ENCODE peak calls at places on chromosomes 6 and 20, in eight cellular contexts. T is IMR-90; J is CD8-positive, alpha-beta T cell; B is Peyer's patch; W is mammary epithelial cell; E is RWPE2; C is foreskin fibroblast; X is tibial artery. Y is an unnamed sample.

GRCh38 chr20:32207211-32207625 is 325 bp downstream of the PLAGL2 start:
- DNase-seq in C (no peak), W (no peak), E (peak), T (no peak), J (no peak), B (no peak), X (no peak), Y (no peak)

GRCh38 chr20:60262967-60263603 is 304.9 kb downstream of the CDH26 start:
- DNase-seq in J (peak), W (peak), B (no peak), X (no peak), T (no peak), E (no peak), C (peak), Y (peak)

GRCh38 chr6:143970827-143971226 is 37.2 kb downstream of the PLAGL1 start:
- DNase-seq in J (no peak), T (no peak), X (no peak), B (no peak), E (no peak), W (no peak), C (peak), Y (peak)

GRCh38 chr6:32488085-32488484 is 42.0 kb downstream of the HLA-DRB5 start:
- DNase-seq in C (no peak), X (no peak), E (no peak), W (no peak), J (no peak), B (no peak), T (no peak), Y (no peak)

GRCh38 chr20:57530327-57530981 is 5.5 kb upstream of the CTCFL start:
- DNase-seq in E (no peak), B (no peak), X (peak), J (no peak), W (no peak), T (no peak), C (no peak), Y (no peak)

GRCh38 chr6:43481075-43481474 is 3.7 kb downstream of the TJAP1 start:
- DNase-seq in B (no peak), E (no peak), T (no peak), W (peak), J (no peak), X (no peak), C (peak), Y (no peak)

GRCh38 chr6:217048-217659 is 75.1 kb upstream of the DUSP22 start:
- DNase-seq in C (no peak), X (no peak), E (no peak), W (no peak), J (peak), B (peak), T (no peak), Y (no peak)

GRCh38 chr6:134020071-134020470 is 32.4 kb downstream of the SLC2A12 start:
- DNase-seq in T (no peak), C (no peak), X (no peak), B (no peak), W (no peak), J (no peak), E (no peak), Y (no peak)

GRCh38 chr6:22332216-22332615 is 35.4 kb upstream of the PRL start:
- DNase-seq in X (no peak), E (no peak), W (no peak), B (no peak), J (no peak), C (no peak), T (no peak), Y (no peak)

GRCh38 chr6:5389086-5389745 is 127.9 kb downstream of the FARS2 start:
- DNase-seq in E (no peak), C (peak), X (no peak), J (no peak), W (no peak), T (no peak), B (no peak), Y (peak)

GRCh38 chr6:20946037-20946436 is 411.8 kb downstream of the CDKAL1 start:
- DNase-seq in B (no peak), E (no peak), W (peak), T (peak), J (no peak), X (no peak), C (peak), Y (peak)

GRCh38 chr6:137697267-137697938 is 169.7 kb upstream of the TNFAIP3 start:
- DNase-seq in E (no peak), T (peak), W (peak), C (peak), J (no peak), B (no peak), X (no peak), Y (peak)

GRCh38 chr20:1130849-1131248 is 12.4 kb downstream of the PSMF1 start:
- DNase-seq in J (no peak), X (no peak), B (no peak), E (no peak), C (no peak), T (no peak), W (no peak), Y (no peak)

GRCh38 chr6:134741193-134741521 is 208.7 kb downstream of the ALDH8A1 start:
- DNase-seq in E (no peak), C (no peak), T (no peak), B (no peak), X (no peak), W (no peak), J (no peak), Y (no peak)

GRCh38 chr6:39980839-39981580 is 46.7 kb upstream of the MOCS1 start:
- DNase-seq in C (peak), X (no peak), B (no peak), E (no peak), J (no peak), W (peak), T (peak), Y (peak)

GRCh38 chr6:81624443-81624842 is 128.0 kb downstream of the TENT5A start:
- DNase-seq in T (peak), W (no peak), J (no peak), C (peak), X (no peak), E (no peak), B (no peak), Y (no peak)

GRCh38 chr20:32332614-32333013 is 25.5 kb upstream of the ASXL1 start:
- DNase-seq in C (peak), B (no peak), T (peak), J (no peak), E (peak), X (no peak), W (peak), Y (peak)

GRCh38 chr6:144330588-144330987 is 45.5 kb downstream of the UTRN start:
- DNase-seq in X (no peak), B (no peak), J (no peak), E (no peak), T (no peak), W (peak), C (no peak), Y (no peak)

GRCh38 chr6:17987576-17988421 is at the start of gene KIF13A:
- DNase-seq in X (peak), J (no peak), B (peak), T (peak), C (peak), E (no peak), W (peak), Y (peak)
- TF ChIP-seq CTCF in X (peak), J (no peak), B (peak), T (peak), C (no peak), E (no peak), W (peak), Y (peak)

DNA sequence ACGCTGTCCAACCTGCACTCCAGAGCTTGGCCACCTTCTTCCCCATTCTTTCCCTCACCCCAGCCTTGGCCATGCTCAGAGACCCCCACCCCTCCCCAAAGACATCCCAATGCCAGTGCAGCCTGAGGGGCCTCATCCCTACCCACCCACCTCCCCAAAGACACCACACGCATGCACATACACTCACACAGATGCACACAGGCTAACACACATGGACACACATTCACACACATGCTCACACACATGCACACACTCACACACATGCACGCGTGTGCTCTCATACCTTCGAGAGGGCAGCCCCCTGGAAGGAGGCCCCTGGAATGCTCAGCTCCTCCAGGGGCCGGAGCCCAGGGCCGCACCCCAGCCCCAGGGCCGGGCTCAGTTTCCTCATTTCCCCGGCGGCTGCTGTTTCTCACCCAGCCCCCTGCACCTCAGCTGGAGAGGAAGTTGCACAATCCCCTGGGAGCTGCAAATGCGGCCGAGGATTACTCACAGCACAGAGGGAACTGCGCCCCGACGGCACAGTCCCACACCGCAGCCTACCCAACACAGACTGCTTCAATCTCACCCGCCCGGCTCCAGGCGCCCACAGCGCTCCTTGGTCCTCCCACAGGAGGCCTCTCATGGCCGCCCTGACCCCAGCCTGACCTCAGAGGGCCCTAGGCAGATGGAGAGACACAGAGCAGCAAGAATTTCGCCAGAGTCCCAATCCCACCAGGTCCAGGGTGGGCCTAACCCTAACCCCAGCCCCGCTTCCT is 12.1 kb downstream of the TFEB start:
- DNase-seq in E (peak), T (peak), B (peak), X (peak), C (peak), J (no peak), W (peak), Y (peak)
- H3K4me3 ChIP-seq in E (no peak), T (no peak), B (no peak), X (no peak), C (no peak), J (no peak), W (no peak), Y (no peak)

GRCh38 chr20:21693322-21693721 is 12.1 kb upstream of the PAX1 start:
- DNase-seq in B (no peak), J (no peak), C (no peak), E (no peak), X (no peak), W (no peak), T (no peak), Y (no peak)
- TF ChIP-seq CTCF in B (no peak), J (no peak), C (no peak), E (peak), X (no peak), W (peak), T (no peak), Y (no peak)

DNA sequence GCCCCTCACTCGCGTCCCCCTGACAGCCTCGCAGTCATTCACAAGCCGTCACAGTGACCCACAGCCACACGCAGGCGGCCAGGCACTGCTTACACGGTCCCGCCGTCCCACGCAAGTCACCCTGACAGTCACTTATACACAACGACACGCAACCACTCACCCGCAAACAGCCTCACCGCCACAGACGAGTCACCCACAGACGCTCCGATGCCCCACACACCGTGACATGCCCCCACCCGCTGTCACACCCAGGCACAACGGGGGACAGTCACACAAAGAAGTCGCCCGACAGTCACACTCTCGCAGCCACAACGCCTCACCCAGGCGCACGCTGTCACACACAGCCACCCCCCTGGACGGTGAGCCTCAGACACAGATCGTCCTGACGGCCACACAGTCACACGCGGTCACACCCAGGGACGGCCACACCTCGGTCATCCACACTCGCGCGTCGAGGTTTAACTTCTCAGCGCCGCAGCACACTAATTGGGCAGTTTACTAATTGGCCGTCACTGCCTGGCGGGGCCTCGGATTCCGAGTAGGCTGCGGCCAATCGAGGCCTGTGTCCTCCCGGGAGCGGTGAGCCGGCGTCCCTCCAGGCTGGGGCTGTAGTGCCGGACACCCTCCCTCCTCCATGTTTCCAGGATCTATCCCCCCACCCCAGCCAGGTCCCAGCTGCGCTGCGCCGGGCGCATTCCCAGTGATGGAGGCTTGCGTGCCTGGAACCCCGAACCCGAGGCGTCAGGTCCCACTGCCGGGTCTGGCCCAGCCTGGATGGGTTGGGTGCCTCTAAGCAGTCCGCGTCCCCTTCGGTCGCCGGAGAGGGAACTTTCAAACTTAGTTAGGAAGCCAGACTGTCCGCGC is 789 bp downstream of the TOX2 start:
- DNase-seq in T (peak), E (peak), J (peak), X (peak), C (peak), W (no peak), B (no peak), Y (peak)
- H3K4me3 ChIP-seq in T (peak), E (peak), J (peak), X (peak), C (peak), W (peak), B (peak), Y (peak)

DNA sequence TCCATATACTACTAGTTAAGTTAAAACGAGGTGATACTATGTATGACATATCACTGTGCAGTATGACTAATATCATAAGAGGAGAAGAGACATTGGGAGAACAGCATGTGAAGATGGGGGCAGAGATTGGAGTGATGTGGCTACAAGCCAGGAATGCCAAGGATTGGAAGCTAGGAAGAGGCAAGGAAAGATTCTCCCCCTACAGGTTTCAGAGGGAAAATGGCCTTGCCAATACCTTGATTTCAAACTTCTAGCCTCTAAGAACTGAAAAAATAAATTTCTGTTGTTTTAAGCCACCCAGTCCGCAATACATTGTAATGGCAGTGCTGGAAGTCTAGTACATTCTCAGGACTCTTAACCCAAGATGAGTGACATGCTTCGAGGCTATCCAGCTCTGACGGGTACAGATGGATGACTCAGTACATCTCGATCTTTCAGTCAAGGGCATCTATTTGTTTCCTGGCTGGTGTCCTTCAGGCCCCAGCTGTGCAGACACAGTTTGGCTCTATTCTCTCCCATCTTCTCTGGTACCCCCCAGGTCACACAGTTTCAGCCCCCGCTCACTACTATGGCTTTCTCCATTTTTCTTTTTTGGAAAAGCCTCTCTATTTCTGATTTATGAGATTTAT is 55.5 kb upstream of the THEMIS start:
- DNase-seq in C (peak), E (no peak), W (peak), T (no peak), B (no peak), J (no peak), X (no peak), Y (no peak)
- TF ChIP-seq CTCF in C (peak), E (no peak), W (peak), T (no peak), B (no peak), J (no peak), X (no peak), Y (peak)

GRCh38 chr6:106005013-106005412 is 81.1 kb upstream of the PRDM1 start:
- DNase-seq in X (no peak), E (no peak), C (peak), J (no peak), W (no peak), B (no peak), T (peak), Y (peak)
- H3K4me3 ChIP-seq in X (no peak), E (no peak), C (no peak), J (no peak), W (no peak), B (no peak), T (no peak), Y (no peak)

GRCh38 chr20:25481235-25481917 is 73.9 kb downstream of the GINS1 start:
- DNase-seq in X (no peak), C (no peak), J (no peak), B (no peak), T (no peak), W (no peak), E (no peak), Y (no peak)
- TF ChIP-seq CTCF in X (no peak), C (no peak), J (no peak), B (no peak), T (no peak), W (no peak), E (no peak), Y (peak)

GRCh38 chr6:108167449-108167903 is 1.7 kb downstream of the NR2E1 start:
- DNase-seq in X (no peak), J (no peak), B (no peak), E (no peak), C (no peak), T (no peak), W (no peak), Y (no peak)
- H3K4me3 ChIP-seq in X (no peak), J (peak), B (no peak), E (no peak), C (no peak), T (no peak), W (no peak), Y (no peak)

GRCh38 chr6:13402711-13403110 is 74.4 kb upstream of the TBC1D7 start:
- DNase-seq in B (no peak), E (no peak), C (no peak), W (no peak), J (no peak), X (no peak), T (no peak), Y (peak)
- TF ChIP-seq CTCF in B (no peak), E (no peak), C (no peak), W (no peak), J (no peak), X (no peak), T (no peak), Y (no peak)

Y was measured in fibroblast of the aortic adventitia.